ENCODE peak calls at places on chromosomes 5 and 9, in nine cellular contexts. Y, E, Q, S, O, L, Z, C and H are unnamed samples.

GRCh38 chr9:106918825-106919509 is 56.0 kb downstream of the ZNF462 start:
- DNase-seq in Y (no peak), E (no peak), Q (no peak), S (no peak), O (no peak), L (no peak), Z (no peak), C (no peak), H (no peak)

GRCh38 chr5:133051117-133051546 is 681 bp upstream of the HSPA4 start:
- DNase-seq in Y (no peak), E (no peak), Q (no peak), S (no peak), O (no peak), L (no peak), Z (no peak), C (no peak), H (no peak)

GRCh38 chr9:89278997-89279739 is 31.8 kb upstream of the CKS2 start:
- DNase-seq in Y (no peak), E (no peak), Q (no peak), S (peak; percentile 68), O (no peak), L (peak; percentile 41), Z (peak; percentile 51), C (no peak), H (no peak)

GRCh38 chr9:116112236-116112635 is 41.4 kb upstream of the PAPPA start:
- DNase-seq in Y (no peak), E (no peak), Q (no peak), S (peak; percentile 23), O (no peak), L (peak; percentile 17), Z (no peak), C (no peak), H (no peak)

GRCh38 chr5:131265318-131265803 is 1.5 kb downstream of the CDC42SE2 start:
- DNase-seq in Y (no peak), E (no peak), Q (no peak), S (peak; percentile 41), O (peak; percentile 49), L (no peak), Z (peak; percentile 48), C (no peak), H (no peak)

GRCh38 chr5:146213210-146213838 is 9.9 kb downstream of the RBM27 start:
- DNase-seq in Y (no peak), E (no peak), Q (no peak), S (no peak), O (no peak), L (no peak), Z (no peak), C (no peak), H (no peak)

GRCh38 chr5:127203818-127204217 is 86.8 kb upstream of the MEGF10 start:
- DNase-seq in Y (no peak), E (no peak), Q (no peak), S (peak; percentile 48), O (no peak), L (no peak), Z (peak; percentile 62), C (no peak), H (no peak)

GRCh38 chr5:178683758-178684157 is 46.7 kb downstream of the ZNF354A start:
- DNase-seq in Y (no peak), E (no peak), Q (no peak), S (no peak), O (peak; percentile 69), L (no peak), Z (no peak), C (no peak), H (no peak)

GRCh38 chr5:134577022-134577795 is 51.7 kb downstream of the JADE2 start:
- DNase-seq in Y (no peak), E (no peak), Q (peak; percentile 43), S (peak; percentile 86), O (peak; percentile 41), L (no peak), Z (peak; percentile 77), C (no peak), H (no peak)

GRCh38 chr9:84111726-84112125 is 131.1 kb downstream of the RMI1 start:
- DNase-seq in Y (no peak), E (no peak), Q (no peak), S (peak; percentile 18), O (no peak), L (no peak), Z (no peak), C (no peak), H (no peak)